ENCODE peak calls at places on chromosomes 16 and 17, in six cellular contexts. R is A673; X is BE2C; M is CD4-positive, CD25-positive, alpha-beta regulatory T cell; T is psoas muscle; W is effector memory CD4-positive, alpha-beta T cell. V is an unnamed sample.

GRCh38 chr17:76700627-76701470 is 9.9 kb downstream of the MXRA7 start:
- DNase-seq in R (no peak), X (peak; percentile 80), M (no peak), T (peak; percentile 87), W (peak; percentile 14), V (no peak)

GRCh38 chr16:78275420-78275819 is 176.0 kb downstream of the WWOX start:
- DNase-seq in R (no peak), X (no peak), M (no peak), T (no peak), W (no peak), V (no peak)

GRCh38 chr16:77064037-77064436 is 127.0 kb upstream of the MON1B start:
- DNase-seq in R (no peak), X (no peak), M (no peak), T (no peak), W (no peak), V (no peak)

GRCh38 chr17:14209215-14209614 is 27.4 kb downstream of the CDRT15 start:
- DNase-seq in R (no peak), X (no peak), M (no peak), T (no peak), W (no peak), V (no peak)

GRCh38 chr17:78128616-78129384 is at the start of gene TMC6:
- DNase-seq in R (peak; percentile 70), X (peak; percentile 51), M (peak; percentile 69), T (peak; percentile 64), W (peak; percentile 69), V (peak; percentile 31)

GRCh38 chr16:8818499-8819270 is 21.0 kb downstream of the PMM2 start:
- DNase-seq in R (no peak), X (no peak), M (no peak), T (no peak), W (no peak), V (no peak)

GRCh38 chr17:49910094-49910857 is 58.7 kb upstream of the DLX4 start:
- DNase-seq in R (no peak), X (peak; percentile 48), M (no peak), T (no peak), W (no peak), V (no peak)

GRCh38 chr17:38609280-38610031 is 3.7 kb upstream of the SRCIN1 start:
- DNase-seq in R (no peak), X (no peak), M (no peak), T (peak; percentile 22), W (no peak), V (peak; percentile 92)

GRCh38 chr16:80887062-80887461 is 82.7 kb upstream of the CDYL2 start:
- DNase-seq in R (no peak), X (no peak), M (no peak), T (no peak), W (no peak), V (no peak)

GRCh38 chr16:54361813-54362212 is 75.2 kb upstream of the IRX3 start:
- DNase-seq in R (peak; percentile 10), X (no peak), M (no peak), T (no peak), W (no peak), V (no peak)

GRCh38 chr16:27495191-27495590 is 54.5 kb downstream of the GTF3C1 start:
- DNase-seq in R (no peak), X (no peak), M (no peak), T (no peak), W (no peak), V (no peak)

DNA sequence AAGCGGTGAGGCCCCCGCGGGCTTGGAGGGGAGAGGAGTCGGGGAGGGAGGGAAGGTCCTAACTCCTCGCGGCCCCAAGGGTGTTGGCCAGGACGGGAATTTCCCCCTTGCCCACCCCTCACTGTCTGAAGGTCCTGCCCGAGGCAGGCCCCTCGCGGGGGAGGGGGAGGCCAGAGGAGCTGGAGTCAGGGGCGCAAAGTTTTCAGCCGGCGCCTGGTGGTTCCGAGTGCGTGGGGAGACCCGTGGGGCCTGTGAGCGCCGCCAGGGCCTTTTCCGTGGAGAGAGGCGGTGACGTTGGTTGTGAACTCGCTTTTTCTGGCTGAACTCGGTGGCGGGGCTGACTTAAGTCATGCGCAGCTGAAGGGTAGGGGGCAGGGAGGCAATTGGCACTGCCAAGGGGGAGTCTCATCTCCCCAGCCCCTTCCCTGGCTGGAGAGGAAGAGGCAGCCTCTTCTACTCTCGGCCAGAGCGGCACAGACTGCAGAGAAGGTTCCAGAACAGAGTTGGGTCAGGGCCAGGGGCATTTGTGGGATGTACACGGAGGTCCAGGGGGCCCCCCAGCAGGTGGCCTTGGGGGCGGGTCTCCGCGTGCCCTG is 1.5 kb downstream of the CACNA1H start:
- DNase-seq in R (no peak), X (no peak), M (no peak), T (no peak), W (no peak), V (no peak)
- H3K27me3 ChIP-seq in R (no peaks in the 10 kb centered on the region), X (peaks cover 4% of the 10 kb centered on the region), M (no peaks in the 10 kb centered on the region), T (peaks cover 94% of the 10 kb centered on the region), W (peaks cover 22% of the 10 kb centered on the region), V (no peaks in the 10 kb centered on the region)

GRCh38 chr17:59696682-59697277 is 10.4 kb downstream of the PTRH2 start:
- DNase-seq in R (no peak), X (no peak), M (no peak), T (no peak), W (no peak), V (no peak)
- H3K36me3 ChIP-seq in R (peaks cover 89% of the 10 kb centered on the region), X (peaks cover 81% of the 10 kb centered on the region), M (peaks cover 68% of the 10 kb centered on the region), T (peaks cover 17% of the 10 kb centered on the region), W (peaks cover 44% of the 10 kb centered on the region), V (peaks cover 92% of the 10 kb centered on the region)

DNA sequence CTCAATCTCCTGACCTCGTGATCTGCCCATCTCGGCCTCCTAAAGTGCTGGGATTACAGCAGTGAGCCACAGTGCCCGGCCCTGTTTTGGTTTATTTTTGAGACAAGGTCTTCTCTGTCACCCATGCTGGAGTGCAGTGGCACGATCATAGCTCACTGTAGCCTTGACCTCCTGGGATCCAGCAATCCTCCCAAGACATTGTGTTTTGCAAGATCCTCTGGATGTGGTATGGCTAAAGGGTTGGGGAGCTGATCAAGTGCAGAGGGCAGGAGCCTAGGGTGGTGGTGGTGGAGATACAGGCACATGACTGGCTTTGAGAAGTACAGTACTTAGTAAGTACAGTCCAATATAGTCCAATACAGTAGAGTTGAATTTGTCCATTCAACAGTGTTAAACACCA is 16.6 kb upstream of the TNS4 start:
- DNase-seq in R (no peak), X (no peak), M (no peak), T (no peak), W (no peak), V (no peak)
- H3K4me1 ChIP-seq in R (no peaks in the 10 kb centered on the region), X (no peaks in the 10 kb centered on the region), M (peaks cover 44% of the 10 kb centered on the region), T (no peaks in the 10 kb centered on the region), W (peaks cover 48% of the 10 kb centered on the region), V (no peaks in the 10 kb centered on the region)

GRCh38 chr17:83072600-83073358 is 6.6 kb upstream of the METRNL start:
- DNase-seq in R (no peak), X (no peak), M (no peak), T (no peak), W (no peak), V (no peak)

GRCh38 chr17:83070800-83071341 is 8.5 kb upstream of the METRNL start:
- DNase-seq in R (no peak), X (no peak), M (no peak), T (no peak), W (no peak), V (no peak)

GRCh38 chr17:83069931-83070374 is 9.5 kb upstream of the METRNL start:
- DNase-seq in R (no peak), X (no peak), M (no peak), T (peak; percentile 47), W (no peak), V (no peak)

GRCh38 chr17:83071966-83072562 is 7.3 kb upstream of the METRNL start:
- DNase-seq in R (no peak), X (no peak), M (no peak), T (no peak), W (no peak), V (no peak)

GRCh38 chr17:83071365-83071764 is 8.0 kb upstream of the METRNL start:
- DNase-seq in R (no peak), X (no peak), M (no peak), T (no peak), W (no peak), V (no peak)
- H3K27me3 ChIP-seq in R (no peaks in the 10 kb centered on the region), X (no peaks in the 10 kb centered on the region), M (no peaks in the 10 kb centered on the region), T (no peaks in the 10 kb centered on the region), W (no peaks in the 10 kb centered on the region), V (no peaks in the 10 kb centered on the region)

DNA sequence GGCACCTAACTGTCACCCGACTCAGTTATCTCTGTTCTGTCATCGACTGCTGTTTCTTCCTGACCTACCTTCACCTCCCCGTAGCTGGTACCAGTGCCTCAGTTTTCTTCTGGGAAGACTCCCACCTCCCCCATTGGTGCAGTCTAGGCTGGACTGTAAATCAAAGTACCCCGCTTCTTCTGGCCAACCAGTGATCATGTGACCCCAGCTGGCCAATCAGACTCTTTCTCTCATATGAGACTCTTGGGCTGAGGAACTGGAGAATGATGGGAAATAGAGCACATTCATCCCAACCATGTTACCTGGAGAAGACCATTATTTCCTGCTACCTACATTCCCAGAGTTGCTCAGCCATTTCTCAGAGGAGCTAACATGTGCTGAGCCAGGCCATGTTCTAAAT is 20.6 kb upstream of the LONP2 start:
- DNase-seq in R (no peak), X (no peak), M (no peak), T (no peak), W (no peak), V (no peak)
- H3K36me3 ChIP-seq in R (no peaks in the 10 kb centered on the region), X (no peaks in the 10 kb centered on the region), M (no peaks in the 10 kb centered on the region), T (no peaks in the 10 kb centered on the region), W (no peaks in the 10 kb centered on the region), V (no peaks in the 10 kb centered on the region)

DNA sequence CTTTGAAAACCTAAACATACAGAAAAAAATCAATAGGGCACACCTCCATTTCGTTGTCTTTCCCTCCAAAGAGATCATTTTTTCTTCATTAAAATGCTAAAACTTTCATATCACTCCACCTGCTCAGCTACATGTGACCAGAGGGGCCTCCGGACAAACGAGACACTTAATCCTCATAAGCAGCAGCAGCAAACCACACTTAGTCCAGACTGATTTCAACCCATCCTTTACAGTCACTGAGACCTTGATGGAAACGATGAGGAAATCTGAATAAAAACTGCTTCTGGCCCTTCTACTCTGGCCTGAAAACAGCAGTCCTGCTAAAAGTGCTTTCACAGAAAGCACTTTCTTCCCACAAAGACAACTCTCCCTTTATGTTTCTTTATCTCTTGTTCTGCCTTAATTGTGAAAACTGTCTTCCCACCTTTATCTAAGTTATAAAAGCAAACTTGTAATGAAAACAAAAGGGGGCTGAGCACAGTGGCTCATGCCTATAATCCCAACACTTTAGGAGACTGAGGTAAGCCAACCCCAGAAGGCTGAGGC is 4.6 kb downstream of the ANKRD11 start:
- DNase-seq in R (no peak), X (no peak), M (no peak), T (no peak), W (no peak), V (peak; percentile 37)
- H3K4me1 ChIP-seq in R (peaks cover 51% of the 10 kb centered on the region), X (peaks cover 5% of the 10 kb centered on the region), M (peaks cover 82% of the 10 kb centered on the region), T (peaks cover 81% of the 10 kb centered on the region), W (peaks cover 77% of the 10 kb centered on the region), V (peaks cover 39% of the 10 kb centered on the region)

GRCh38 chr16:49690778-49691177 is 165.1 kb downstream of the ZNF423 start:
- DNase-seq in R (no peak), X (no peak), M (no peak), T (no peak), W (no peak), V (no peak)
- H3K27me3 ChIP-seq in R (no peaks in the 10 kb centered on the region), X (no peaks in the 10 kb centered on the region), M (no peaks in the 10 kb centered on the region), T (no peaks in the 10 kb centered on the region), W (no peaks in the 10 kb centered on the region), V (no peaks in the 10 kb centered on the region)

DNA sequence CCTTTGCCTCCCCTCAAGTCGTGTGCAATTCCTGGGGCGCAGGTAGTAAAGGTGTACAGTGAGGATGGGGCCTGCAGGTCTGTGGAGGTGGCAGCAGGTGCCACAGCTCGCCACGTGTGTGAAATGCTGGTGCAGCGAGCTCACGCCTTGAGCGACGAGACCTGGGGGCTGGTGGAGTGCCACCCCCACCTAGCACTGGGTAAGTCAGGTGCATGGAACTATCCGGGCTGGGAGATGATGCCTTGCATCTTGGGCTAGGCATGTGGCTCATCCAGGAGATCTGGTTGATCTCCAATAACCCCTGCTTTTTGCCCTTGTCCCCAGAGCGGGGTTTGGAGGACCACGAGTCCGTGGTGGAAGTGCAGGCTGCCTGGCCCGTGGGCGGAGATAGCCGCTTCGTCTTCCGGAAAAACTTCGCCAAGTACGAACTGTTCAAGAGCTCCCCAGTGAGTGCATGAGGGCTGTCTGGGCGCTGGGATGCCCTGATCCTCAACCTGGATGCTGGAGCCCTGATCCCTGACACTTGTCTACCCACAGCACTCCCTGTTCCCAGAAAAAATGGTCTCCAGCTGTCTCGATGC is 5.2 kb downstream of the GRB7 start:
- DNase-seq in R (no peak), X (no peak), M (no peak), T (peak; percentile 20), W (no peak), V (no peak)
- H3K36me3 ChIP-seq in R (no peaks in the 10 kb centered on the region), X (no peaks in the 10 kb centered on the region), M (no peaks in the 10 kb centered on the region), T (no peaks in the 10 kb centered on the region), W (no peaks in the 10 kb centered on the region), V (no peaks in the 10 kb centered on the region)